ENCODE peak calls at places on chromosome X, in four cellular contexts. S, Z, F and P are unnamed samples.

GRCh38 chrX:65726708-65727107 is 59.3 kb downstream of the MSN start:
- DNase-seq in Z (no peak), F (no peak), S (no peak), P (no peak)

GRCh38 chrX:87517571-87518141 is at the start of gene KLHL4:
- DNase-seq in S (no peak), Z (no peak), F (no peak), P (no peak)

GRCh38 chrX:42524374-42524773 is 253.6 kb downstream of the PPP1R2C start:
- DNase-seq in S (no peak), Z (no peak), F (no peak), P (no peak)

GRCh38 chrX:2311483-2311882 is 189.3 kb downstream of the DHRSX start:
- DNase-seq in Z (no peak), S (no peak), F (no peak), P (no peak)

GRCh38 chrX:50827996-50828395 is 14.0 kb upstream of the SHROOM4 start:
- DNase-seq in S (no peak), F (no peak), Z (no peak), P (no peak)

GRCh38 chrX:20374450-20374849 is 107.7 kb upstream of the RPS6KA3 start:
- DNase-seq in S (no peak), Z (no peak), F (no peak), P (no peak)

GRCh38 chrX:72016881-72017783 is 106.5 kb downstream of the NHSL2 start:
- DNase-seq in Z (no peak), F (no peak), S (no peak), P (no peak)

GRCh38 chrX:37905436-37906147 is 58.2 kb upstream of the DYNLT3 start:
- DNase-seq in Z (no peak), S (no peak), F (no peak), P (no peak)